ENCODE peak calls at places on chromosomes 3 and 15, in seven cellular contexts. L is ureter, W is ELR, G is SK-MEL-5, I is testis, J is neuronal stem cell, E is frontal cortex. D is an unnamed sample.

GRCh38 chr3:102474207-102474606 is 39.4 kb downstream of the ZPLD1 start:
- DNase-seq in J (no peak), I (no peak), G (no peak), E (no peak), L (no peak), W (no peak), D (no peak)

GRCh38 chr3:50162034-50162883 is 7.1 kb downstream of the SEMA3F start:
- DNase-seq in I (no peak), W (no peak), J (no peak), E (no peak), L (no peak), G (no peak), D (no peak)

GRCh38 chr3:132550579-132551305 is 46.3 kb upstream of the ACKR4 start:
- DNase-seq in G (no peak), I (no peak), L (no peak), E (no peak), W (no peak), J (no peak), D (no peak)

GRCh38 chr15:66730168-66731014 is 28.4 kb downstream of the SMAD6 start:
- DNase-seq in W (peak), E (no peak), J (no peak), G (no peak), L (no peak), I (no peak), D (no peak)

GRCh38 chr15:62739082-62739481 is 303.5 kb upstream of the TPM1 start:
- DNase-seq in E (no peak), G (peak), W (peak), I (no peak), L (no peak), J (no peak), D (peak)

GRCh38 chr3:10442151-10442795 is 63.1 kb downstream of the ATP2B2 start:
- DNase-seq in I (no peak), J (no peak), G (no peak), W (peak), L (no peak), E (no peak), D (peak)

GRCh38 chr3:132556467-132557159 is 40.5 kb upstream of the ACKR4 start:
- DNase-seq in G (peak), W (no peak), E (no peak), I (no peak), J (no peak), L (no peak), D (no peak)

GRCh38 chr3:58532794-58533220 is 4.2 kb downstream of the ACOX2 start:
- DNase-seq in J (peak), L (peak), G (peak), W (peak), E (peak), I (peak), D (peak)

GRCh38 chr3:70612920-70613319 is 300.5 kb upstream of the MDFIC2 start:
- DNase-seq in E (no peak), W (no peak), I (no peak), G (no peak), J (no peak), L (no peak), D (no peak)

GRCh38 chr15:98347866-98348265 is 300.5 kb upstream of the IGF1R start:
- DNase-seq in G (no peak), E (no peak), J (no peak), W (no peak), L (no peak), I (no peak), D (no peak)

GRCh38 chr15:54456413-54456812 is 478.2 kb downstream of the UNC13C start:
- DNase-seq in W (no peak), J (no peak), G (no peak), L (no peak), E (no peak), I (no peak), D (no peak)

GRCh38 chr15:79724312-79724711 is 172.5 kb downstream of the MTHFS start:
- DNase-seq in E (no peak), G (peak), I (no peak), W (peak), L (no peak), J (no peak), D (peak)

GRCh38 chr3:105527949-105528348 is 161.2 kb downstream of the ALCAM start:
- DNase-seq in L (no peak), W (peak), J (no peak), E (no peak), I (no peak), G (no peak), D (no peak)

GRCh38 chr3:194772241-194773000 is 86.7 kb downstream of the FAM43A start:
- DNase-seq in G (no peak), W (no peak), J (no peak), E (no peak), L (no peak), I (no peak), D (no peak)

GRCh38 chr3:48561045-48561736 is 2.4 kb downstream of the UCN2 start:
- DNase-seq in G (peak), W (peak), I (peak), L (peak), E (peak), J (peak), D (peak)

GRCh38 chr3:179452166-179452544 is 885 bp upstream of the GNB4 start:
- DNase-seq in G (peak), J (no peak), I (no peak), L (no peak), W (peak), E (no peak), D (peak)

GRCh38 chr3:54733615-54734014 is 194.2 kb downstream of the LRTM1 start:
- DNase-seq in E (no peak), I (no peak), J (no peak), W (no peak), L (no peak), G (no peak), D (no peak)

GRCh38 chr3:134445631-134446030 is 40.2 kb downstream of the ANAPC13 start:
- DNase-seq in L (no peak), E (no peak), G (no peak), J (no peak), W (no peak), I (peak), D (no peak)

GRCh38 chr3:112767177-112767576 is 79.5 kb downstream of the CD200R1L start:
- DNase-seq in E (no peak), I (no peak), W (no peak), G (no peak), J (no peak), L (no peak), D (no peak)

GRCh38 chr3:105253225-105253624 is 113.5 kb upstream of the ALCAM start:
- DNase-seq in W (no peak), G (no peak), E (no peak), J (peak), L (no peak), I (no peak), D (no peak)

GRCh38 chr3:118900737-118901525 is 133.7 kb downstream of the IGSF11 start:
- DNase-seq in I (no peak), E (no peak), L (no peak), J (no peak), G (no peak), W (no peak), D (no peak)

GRCh38 chr3:144142151-144142855 is 170.7 kb downstream of the DIPK2A start:
- DNase-seq in I (peak), E (no peak), W (peak), L (no peak), J (no peak), G (no peak), D (no peak)

GRCh38 chr15:99440551-99441426 is 125.0 kb upstream of the MEF2A start:
- DNase-seq in G (no peak), E (no peak), J (no peak), I (peak), W (no peak), L (no peak), D (no peak)

GRCh38 chr15:80832676-80833075 is 53.5 kb downstream of the CEMIP start:
- DNase-seq in W (no peak), G (peak), J (no peak), I (no peak), E (no peak), L (no peak), D (peak)

GRCh38 chr3:138082992-138083386 is 32.4 kb downstream of the DZIP1L start:
- DNase-seq in J (no peak), W (peak), L (no peak), I (no peak), G (no peak), E (no peak), D (no peak)

GRCh38 chr3:5187920-5188418 is 462 bp downstream of the EDEM1 start:
- DNase-seq in W (peak), L (no peak), E (peak), I (peak), G (no peak), J (no peak), D (no peak)

GRCh38 chr15:65207280-65207679 is 4.0 kb downstream of the CILP start:
- DNase-seq in I (no peak), E (no peak), L (no peak), W (no peak), J (no peak), G (no peak), D (no peak)

GRCh38 chr3:18649666-18650363 is 224.7 kb upstream of the SATB1 start:
- DNase-seq in E (no peak), I (no peak), J (no peak), G (no peak), L (no peak), W (no peak), D (no peak)

GRCh38 chr3:50316657-50317242 is 5.8 kb downstream of the HYAL2 start:
- DNase-seq in E (no peak), L (peak), J (no peak), W (peak), I (no peak), G (no peak), D (no peak)

GRCh38 chr3:30596161-30596560 is 10.2 kb upstream of the TGFBR2 start:
- DNase-seq in I (no peak), G (no peak), L (no peak), W (peak), J (no peak), E (no peak), D (no peak)

GRCh38 chr3:113271189-113271588 is 59.8 kb downstream of the BOC start:
- DNase-seq in I (no peak), W (no peak), G (no peak), L (no peak), J (no peak), E (no peak), D (no peak)

GRCh38 chr3:51703026-51703775 is 3.7 kb upstream of the GRM2 start:
- DNase-seq in G (no peak), I (no peak), L (no peak), J (peak), E (no peak), W (no peak), D (no peak)

GRCh38 chr3:150130404-150131100 is 159.9 kb upstream of the PFN2 start:
- DNase-seq in G (no peak), L (no peak), I (no peak), W (no peak), J (no peak), E (no peak), D (no peak)

GRCh38 chr3:61872077-61872706 is 310.8 kb downstream of the PTPRG start:
- DNase-seq in E (no peak), J (no peak), W (no peak), I (no peak), L (no peak), G (no peak), D (no peak)

GRCh38 chr15:53976844-53977392 is 1.3 kb upstream of the UNC13C start:
- DNase-seq in J (peak), W (no peak), L (peak), I (peak), G (peak), E (no peak), D (no peak)

D was measured in foreskin melanocyte.